ENCODE peak calls at places on chromosome 14, in eight cellular contexts. K is uterus; L is aorta; E is caudate nucleus; W is adrenal gland; T is neural progenitor cell; J is right cardiac atrium; S is CD4-positive, alpha-beta T cell. N is an unnamed sample.

GRCh38 chr14:40099316-40099715 is 667.1 kb upstream of the FBXO33 start:
- DNase-seq in K (no peak), L (no peak), E (no peak), W (no peak), T (no peak), J (no peak), S (no peak), N (no peak)

GRCh38 chr14:105290598-105291356 is 10.0 kb downstream of the BRF1 start:
- DNase-seq in K (no peak), L (no peak), E (no peak), W (no peak), T (peak), J (peak), S (no peak), N (no peak)

GRCh38 chr14:100155049-100155621 is 4.3 kb downstream of the DEGS2 start:
- DNase-seq in K (no peak), L (no peak), E (no peak), W (no peak), T (peak), J (peak), S (no peak), N (no peak)

GRCh38 chr14:67241416-67242362 is at the start of gene PALS1:
- DNase-seq in K (peak), L (peak), E (no peak), W (no peak), T (no peak), J (no peak), S (no peak), N (peak)

GRCh38 chr14:69615471-69616407 is 4.3 kb downstream of the SUSD6 start:
- DNase-seq in K (peak), L (peak), E (no peak), W (peak), T (no peak), J (peak), S (peak), N (peak)

GRCh38 chr14:100025111-100025510 is 40.1 kb upstream of the EVL start:
- DNase-seq in K (no peak), L (no peak), E (no peak), W (no peak), T (peak), J (no peak), S (peak), N (peak)

GRCh38 chr14:105398726-105399440 is 545 bp downstream of the TEX22 start:
- DNase-seq in K (no peak), L (peak), E (no peak), W (no peak), T (no peak), J (no peak), S (no peak), N (no peak)

GRCh38 chr14:77986808-77987207 is 183.4 kb upstream of the NRXN3 start:
- DNase-seq in K (no peak), L (no peak), E (no peak), W (no peak), T (no peak), J (no peak), S (no peak), N (no peak)

GRCh38 chr14:31930493-31931225 is 146.4 kb upstream of the ARHGAP5 start:
- DNase-seq in K (no peak), L (no peak), E (no peak), W (no peak), T (no peak), J (no peak), S (no peak), N (no peak)

GRCh38 chr14:105929327-105930081 is 403.1 kb downstream of the TMEM121 start:
- DNase-seq in K (no peak), L (no peak), E (no peak), W (no peak), T (no peak), J (no peak), S (no peak), N (no peak)

GRCh38 chr14:41718477-41719166 is 111.9 kb downstream of the LRFN5 start:
- DNase-seq in K (no peak), L (no peak), E (no peak), W (no peak), T (no peak), J (no peak), S (no peak), N (no peak)

GRCh38 chr14:24353551-24354529 is 14.0 kb upstream of the RIPK3 start:
- DNase-seq in K (no peak), L (no peak), E (no peak), W (no peak), T (no peak), J (no peak), S (no peak), N (no peak)

GRCh38 chr14:105422695-105423487 is 3.3 kb downstream of the MTA1 start:
- DNase-seq in K (no peak), L (no peak), E (no peak), W (no peak), T (no peak), J (peak), S (no peak), N (no peak)

GRCh38 chr14:78519863-78520262 is 349.7 kb downstream of the NRXN3 start:
- DNase-seq in K (no peak), L (no peak), E (no peak), W (peak), T (peak), J (peak), S (no peak), N (no peak)

GRCh38 chr14:103708750-103709187 is 6.5 kb downstream of the XRCC3 start:
- DNase-seq in K (no peak), L (peak), E (no peak), W (no peak), T (no peak), J (peak), S (no peak), N (peak)

GRCh38 chr14:103746706-103747105 is 31.1 kb downstream of the ZFYVE21 start:
- DNase-seq in K (no peak), L (no peak), E (no peak), W (no peak), T (no peak), J (no peak), S (no peak), N (no peak)

GRCh38 chr14:102965282-102965681 is 42.8 kb downstream of the AMN start:
- DNase-seq in K (no peak), L (no peak), E (no peak), W (no peak), T (no peak), J (no peak), S (no peak), N (no peak)

GRCh38 chr14:91417983-91418386 is 365 bp upstream of the CCDC88C start:
- DNase-seq in K (no peak), L (no peak), E (no peak), W (no peak), T (peak), J (peak), S (peak), N (no peak)

GRCh38 chr14:73815849-73816816 is 35.5 kb upstream of the PTGR2 start:
- DNase-seq in K (no peak), L (no peak), E (no peak), W (no peak), T (no peak), J (no peak), S (no peak), N (no peak)

GRCh38 chr14:105019861-105020814 is 745 bp downstream of the CDCA4 start:
- DNase-seq in K (no peak), L (peak), E (no peak), W (peak), T (peak), J (no peak), S (peak), N (no peak)

GRCh38 chr14:104148433-104149277 is 10.3 kb downstream of the KIF26A start:
- DNase-seq in K (no peak), L (peak), E (no peak), W (no peak), T (no peak), J (peak), S (no peak), N (no peak)

GRCh38 chr14:49959822-49960408 is 67.0 kb downstream of the ARF6 start:
- DNase-seq in K (no peak), L (no peak), E (no peak), W (no peak), T (no peak), J (no peak), S (no peak), N (no peak)

GRCh38 chr14:105317546-105317945 is 3.0 kb downstream of the PACS2 start:
- DNase-seq in K (no peak), L (peak), E (no peak), W (no peak), T (no peak), J (peak), S (no peak), N (no peak)

DNA sequence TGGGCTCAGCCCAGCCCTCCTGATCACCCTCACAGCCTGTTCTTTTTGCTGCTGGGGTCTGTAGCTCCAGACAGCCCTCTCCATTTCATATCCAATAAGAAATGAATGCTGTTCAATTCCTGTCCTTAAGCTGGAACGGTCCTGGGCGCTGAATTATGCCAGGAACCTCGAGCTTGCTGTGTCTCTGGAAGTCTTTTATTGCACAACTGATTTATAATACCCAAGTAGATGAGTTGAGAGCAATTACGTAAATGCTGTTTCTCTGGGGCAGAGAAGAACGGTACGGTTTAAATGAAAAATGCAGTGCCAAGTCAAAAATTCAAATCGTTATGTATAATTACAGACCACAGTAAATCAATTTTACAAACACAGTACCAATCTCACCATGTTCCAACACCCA is 161.0 kb downstream of the SAMD4A start:
- DNase-seq in K (peak), L (no peak), E (no peak), W (no peak), T (no peak), J (no peak), S (no peak), N (no peak)
- H3K27ac ChIP-seq in K (peak), L (no peak), E (peak), W (no peak), T (no peak), J (no peak), S (no peak), N (peak)

DNA sequence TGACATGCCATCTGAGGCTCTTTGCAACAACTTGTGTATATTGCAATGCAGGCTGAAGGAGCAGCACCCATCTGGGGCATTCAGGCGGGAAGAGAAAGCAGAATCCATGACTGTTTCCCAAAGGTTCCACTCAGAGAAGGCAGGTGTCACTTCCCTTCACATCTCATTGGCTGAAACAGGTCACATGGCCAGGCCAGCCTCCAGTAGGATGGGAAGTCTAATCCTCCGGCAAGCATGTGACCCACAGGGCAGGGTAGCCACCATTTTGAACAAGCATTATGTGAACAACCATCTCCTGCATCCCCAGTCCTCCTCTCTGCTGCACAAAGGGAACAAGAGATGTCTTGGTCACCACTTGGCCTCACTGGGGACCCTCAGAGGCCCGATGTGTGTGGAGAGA is 70.6 kb downstream of the RIN3 start:
- DNase-seq in K (no peak), L (no peak), E (no peak), W (no peak), T (no peak), J (no peak), S (no peak), N (no peak)
- H3K27ac ChIP-seq in K (peak), L (no peak), E (no peak), W (no peak), T (no peak), J (no peak), S (no peak), N (no peak)

DNA sequence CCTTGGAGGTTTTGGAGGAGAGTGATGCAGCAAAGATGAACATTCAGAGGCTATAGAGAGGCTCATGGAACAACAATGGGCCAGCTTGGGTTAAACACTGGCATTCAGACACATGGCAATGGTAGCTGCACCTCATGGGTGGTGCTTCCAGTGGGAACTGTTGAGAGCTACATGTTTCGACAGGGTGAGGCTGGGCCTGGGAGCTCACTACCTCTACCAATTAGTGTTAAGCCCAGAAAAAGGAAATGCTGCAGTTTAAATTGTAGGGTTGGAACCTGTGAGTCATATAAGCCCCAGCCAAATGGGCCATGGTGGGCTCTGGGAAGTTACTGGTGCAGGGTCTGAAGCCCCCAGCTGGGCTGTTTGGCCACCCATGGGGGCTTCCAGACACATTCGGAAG is 279.7 kb downstream of the ZFP36L1 start:
- DNase-seq in K (no peak), L (no peak), E (no peak), W (no peak), T (no peak), J (no peak), S (no peak), N (no peak)
- H3K27ac ChIP-seq in K (peak), L (no peak), E (no peak), W (no peak), T (no peak), J (no peak), S (no peak), N (no peak)

GRCh38 chr14:93114713-93115068 is 1.0 kb downstream of the ITPK1 start:
- DNase-seq in K (peak), L (peak), E (no peak), W (peak), T (peak), J (peak), S (no peak), N (peak)
- H3K27ac ChIP-seq in K (peak), L (no peak), E (peak), W (peak), T (no peak), J (peak), S (peak), N (peak)

DNA sequence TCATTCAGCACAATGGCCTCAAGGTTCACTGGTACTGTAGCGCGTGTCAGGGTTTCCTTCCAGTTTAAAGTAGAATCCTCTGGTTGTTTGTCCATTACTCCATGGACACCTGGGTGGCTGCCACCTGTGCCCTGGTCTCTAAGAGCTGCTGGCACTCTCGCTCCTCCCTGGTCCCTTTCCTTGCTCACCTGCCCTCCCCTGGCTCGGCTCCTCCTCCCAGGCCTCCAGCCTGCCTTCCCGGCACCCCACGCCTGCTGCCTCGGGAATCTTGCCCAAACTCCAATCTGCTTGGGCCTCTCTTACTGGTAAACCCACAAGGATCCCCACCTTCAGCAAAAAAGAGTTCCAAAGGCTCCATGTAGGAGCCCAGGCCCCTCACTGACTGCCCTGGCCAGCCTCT is 154.4 kb upstream of the DIO3 start:
- DNase-seq in K (no peak), L (no peak), E (no peak), W (no peak), T (no peak), J (no peak), S (no peak), N (no peak)
- H3K27ac ChIP-seq in K (peak), L (no peak), E (peak), W (no peak), T (no peak), J (no peak), S (no peak), N (no peak)

GRCh38 chr14:33510991-33511390 is 439.9 kb downstream of the EGLN3 start:
- DNase-seq in K (no peak), L (no peak), E (no peak), W (no peak), T (no peak), J (no peak), S (no peak), N (no peak)
- H3K27ac ChIP-seq in K (no peak), L (no peak), E (no peak), W (no peak), T (no peak), J (no peak), S (no peak), N (no peak)

DNA sequence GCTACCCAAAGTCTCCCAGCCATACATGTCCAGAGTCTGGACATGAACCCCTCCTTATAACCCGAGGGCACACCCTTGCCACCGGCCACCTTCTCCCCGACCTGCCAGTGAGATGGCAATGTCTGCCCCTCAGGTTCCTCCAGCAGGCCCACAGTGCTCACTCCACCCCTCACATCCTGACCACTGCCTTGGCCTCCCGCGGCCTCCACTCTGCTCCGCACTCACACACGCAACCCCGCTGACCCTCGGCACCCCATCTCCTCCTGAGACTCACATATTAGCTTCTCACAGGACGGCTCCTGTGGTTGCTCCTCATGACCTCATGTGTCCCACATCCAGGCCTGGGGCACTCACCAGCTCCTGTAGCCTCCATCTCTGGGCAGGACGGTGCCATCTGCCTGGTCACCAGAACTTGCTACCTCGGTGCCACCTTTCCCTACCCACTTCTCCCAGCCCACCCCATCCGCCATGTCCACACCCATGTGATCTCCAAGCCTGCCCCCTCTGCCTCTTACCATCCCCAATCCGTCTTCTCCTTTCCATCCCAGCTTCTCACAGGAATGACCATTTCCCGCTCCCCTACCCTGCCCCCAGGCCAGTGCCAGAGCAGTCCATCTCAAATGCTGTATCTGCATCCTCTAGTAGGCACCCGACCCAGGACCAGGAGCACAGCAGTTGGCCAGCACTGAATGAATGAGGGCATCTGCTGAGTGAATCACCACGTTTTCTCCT is 198.6 kb upstream of the DIO3 start:
- DNase-seq in K (no peak), L (no peak), E (no peak), W (no peak), T (no peak), J (no peak), S (no peak), N (no peak)
- H3K27ac ChIP-seq in K (peak), L (no peak), E (no peak), W (no peak), T (no peak), J (no peak), S (no peak), N (no peak)

N was measured in gastrocnemius medialis.